ENCODE peak calls at places on chromosomes 4 and X, in eight cellular contexts. One of them, this sample, is unnamed.

GRCh38 chr4:119755599-119755998 is 127.0 kb upstream of the PDE5A start:
- DNase-seq in sigmoid colon: no peak
- DNase-seq in AG04450: no peak
- DNase-seq in breast epithelium: no peak
- DNase-seq in A549: no peak
- DNase-seq in suprapubic skin: no peak
- DNase-seq in cardiac muscle cell: no peak
- DNase-seq in left lung: no peak
- DNase-seq in this sample: no peak

GRCh38 chrX:128781506-128781905 is 729.3 kb upstream of the ACTRT1 start:
- DNase-seq in A549: peak; percentile 4
- DNase-seq in AG04450: no peak
- DNase-seq in breast epithelium: no peak
- DNase-seq in suprapubic skin: no peak
- DNase-seq in left lung: no peak
- DNase-seq in cardiac muscle cell: peak; percentile 2
- DNase-seq in sigmoid colon: no peak
- DNase-seq in this sample: no peak

GRCh38 chr4:174398728-174399127 is 115.0 kb downstream of the CEP44 start:
- DNase-seq in cardiac muscle cell: peak; percentile 68
- DNase-seq in sigmoid colon: no peak
- DNase-seq in A549: no peak
- DNase-seq in AG04450: peak; percentile 34
- DNase-seq in left lung: no peak
- DNase-seq in breast epithelium: no peak
- DNase-seq in suprapubic skin: no peak
- DNase-seq in this sample: no peak

GRCh38 chrX:32293962-32294708 is 917.2 kb downstream of the DMD start:
- DNase-seq in left lung: no peak
- DNase-seq in AG04450: no peak
- DNase-seq in A549: no peak
- DNase-seq in suprapubic skin: no peak
- DNase-seq in cardiac muscle cell: no peak
- DNase-seq in breast epithelium: no peak
- DNase-seq in sigmoid colon: no peak
- DNase-seq in this sample: no peak

GRCh38 chr4:61666248-61666647 is 466.1 kb downstream of the ADGRL3 start:
- DNase-seq in suprapubic skin: no peak
- DNase-seq in A549: no peak
- DNase-seq in breast epithelium: no peak
- DNase-seq in sigmoid colon: no peak
- DNase-seq in AG04450: no peak
- DNase-seq in cardiac muscle cell: no peak
- DNase-seq in left lung: no peak
- DNase-seq in this sample: no peak

GRCh38 chr4:36747277-36748129 is 466.1 kb downstream of the DTHD1 start:
- DNase-seq in AG04450: no peak
- DNase-seq in suprapubic skin: no peak
- DNase-seq in sigmoid colon: no peak
- DNase-seq in cardiac muscle cell: no peak
- DNase-seq in breast epithelium: no peak
- DNase-seq in left lung: no peak
- DNase-seq in A549: no peak
- DNase-seq in this sample: no peak

GRCh38 chr4:24266951-24267577 is 317.3 kb downstream of the DHX15 start:
- DNase-seq in left lung: no peak
- DNase-seq in cardiac muscle cell: peak; percentile 49
- DNase-seq in suprapubic skin: no peak
- DNase-seq in breast epithelium: no peak
- DNase-seq in A549: no peak
- DNase-seq in sigmoid colon: no peak
- DNase-seq in AG04450: no peak
- DNase-seq in this sample: no peak

GRCh38 chr4:23384741-23385140 is 505.1 kb downstream of the PPARGC1A start:
- DNase-seq in AG04450: no peak
- DNase-seq in breast epithelium: no peak
- DNase-seq in cardiac muscle cell: peak; percentile 6
- DNase-seq in suprapubic skin: no peak
- DNase-seq in sigmoid colon: no peak
- DNase-seq in A549: no peak
- DNase-seq in left lung: no peak
- DNase-seq in this sample: no peak

GRCh38 chr4:177484613-177485021 is 42.4 kb upstream of the AGA start:
- DNase-seq in breast epithelium: no peak
- DNase-seq in suprapubic skin: no peak
- DNase-seq in left lung: no peak
- DNase-seq in cardiac muscle cell: peak; percentile 85
- DNase-seq in sigmoid colon: no peak
- DNase-seq in A549: no peak
- DNase-seq in AG04450: peak; percentile 90
- DNase-seq in this sample: no peak

GRCh38 chrX:103554687-103555417 is 30.5 kb upstream of the TCEAL4 start:
- DNase-seq in cardiac muscle cell: peak; percentile 62
- DNase-seq in left lung: no peak
- DNase-seq in suprapubic skin: no peak
- DNase-seq in breast epithelium: peak; percentile 51
- DNase-seq in AG04450: peak; percentile 15
- DNase-seq in A549: no peak
- DNase-seq in sigmoid colon: peak; percentile 66
- DNase-seq in this sample: peak; percentile 26

GRCh38 chr4:147955827-147956565 is 224.1 kb downstream of the ARHGAP10 start:
- DNase-seq in suprapubic skin: no peak
- DNase-seq in breast epithelium: no peak
- DNase-seq in A549: no peak
- DNase-seq in AG04450: no peak
- DNase-seq in sigmoid colon: no peak
- DNase-seq in cardiac muscle cell: no peak
- DNase-seq in left lung: no peak
- DNase-seq in this sample: no peak
- H3K27ac ChIP-seq in suprapubic skin: peak overlapping the region; percentile 10
- H3K27ac ChIP-seq in breast epithelium: no peak overlapping the region
- H3K27ac ChIP-seq in A549: no peak overlapping the region
- H3K27ac ChIP-seq in AG04450: no peak overlapping the region
- H3K27ac ChIP-seq in sigmoid colon: peak overlapping the region; percentile 41
- H3K27ac ChIP-seq in cardiac muscle cell: no peak overlapping the region
- H3K27ac ChIP-seq in left lung: no peak overlapping the region
- H3K27ac ChIP-seq in this sample: no peak overlapping the region

DNA sequence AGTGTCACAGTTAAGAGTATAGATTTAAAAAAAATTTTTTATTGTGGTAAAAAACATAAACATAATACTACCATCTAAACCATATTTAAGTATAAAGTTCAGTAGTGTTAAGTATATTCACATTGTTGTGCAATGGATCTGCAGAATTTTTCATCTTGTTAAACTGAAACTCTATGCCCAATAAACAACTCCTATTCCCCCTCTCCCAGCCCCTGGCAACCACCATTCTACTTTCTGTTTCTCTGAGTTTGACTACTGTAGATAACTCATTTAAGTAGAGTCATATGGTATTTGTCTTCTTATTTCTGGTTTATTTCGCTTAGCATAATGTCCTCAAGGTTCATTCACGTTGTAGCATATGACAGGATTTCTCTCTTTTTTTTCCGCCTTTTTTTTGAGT is 112.4 kb downstream of the PTTG2 start:
- DNase-seq in breast epithelium: no peak
- DNase-seq in suprapubic skin: no peak
- DNase-seq in AG04450: no peak
- DNase-seq in cardiac muscle cell: no peak
- DNase-seq in A549: no peak
- DNase-seq in sigmoid colon: no peak
- DNase-seq in left lung: no peak
- DNase-seq in this sample: no peak
- H3K27ac ChIP-seq in breast epithelium: no peak overlapping the region
- H3K27ac ChIP-seq in suprapubic skin: no peak overlapping the region
- H3K27ac ChIP-seq in AG04450: no peak overlapping the region
- H3K27ac ChIP-seq in cardiac muscle cell: peak overlapping the region; percentile 20
- H3K27ac ChIP-seq in A549: no peak overlapping the region
- H3K27ac ChIP-seq in sigmoid colon: peak overlapping the region; percentile 55
- H3K27ac ChIP-seq in left lung: no peak overlapping the region
- H3K27ac ChIP-seq in this sample: no peak overlapping the region

DNA sequence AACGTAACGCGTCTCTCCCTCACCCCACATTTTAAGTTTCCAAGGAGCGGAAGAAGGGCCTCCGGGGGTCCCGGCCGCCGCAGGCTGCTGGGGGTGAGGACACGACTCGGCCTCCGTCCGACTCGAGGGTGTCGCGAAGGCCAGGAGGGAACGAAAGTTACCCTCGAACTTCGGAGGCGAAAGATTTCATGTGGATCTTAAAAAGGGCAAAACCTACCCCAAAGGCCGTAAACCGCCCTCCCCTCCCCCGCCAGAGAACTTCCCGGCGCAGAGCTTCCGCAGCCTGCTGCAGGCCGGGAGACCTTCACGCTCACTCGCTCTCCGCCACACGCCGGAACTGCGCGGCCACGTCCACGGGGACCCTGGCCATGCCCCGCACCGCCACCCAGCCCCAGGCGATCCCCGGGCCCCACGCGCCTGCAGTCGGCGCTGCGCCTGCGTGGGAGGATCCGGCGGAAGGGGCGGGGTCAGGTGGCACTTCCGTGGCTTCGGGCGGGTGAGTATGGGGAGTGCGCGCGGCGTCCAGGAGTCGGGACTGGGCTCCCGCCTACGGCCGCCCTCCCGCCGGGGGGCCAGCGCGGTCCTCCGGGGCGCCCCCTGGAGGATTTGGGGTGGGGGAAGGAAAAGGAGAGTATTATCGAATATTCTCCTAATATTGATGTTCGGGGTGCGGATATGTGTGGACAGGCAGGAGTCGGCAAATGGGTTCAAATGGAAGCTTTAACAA is at the start of gene MMAA:
- DNase-seq in left lung: peak; percentile 99
- DNase-seq in AG04450: peak; percentile 77
- DNase-seq in cardiac muscle cell: peak; percentile 96
- DNase-seq in breast epithelium: peak; percentile 88
- DNase-seq in A549: peak; percentile 74
- DNase-seq in sigmoid colon: peak; percentile 97
- DNase-seq in suprapubic skin: peak; percentile 96
- DNase-seq in this sample: peak; percentile 83
- H3K27ac ChIP-seq in left lung: peak within 1 kb of the TSS; percentile 94
- H3K27ac ChIP-seq in AG04450: peak within 1 kb of the TSS; percentile 88
- H3K27ac ChIP-seq in cardiac muscle cell: peak within 1 kb of the TSS; percentile 89
- H3K27ac ChIP-seq in breast epithelium: peak within 1 kb of the TSS; percentile 98
- H3K27ac ChIP-seq in A549: peak within 1 kb of the TSS; percentile 95
- H3K27ac ChIP-seq in sigmoid colon: peak within 1 kb of the TSS; percentile 94
- H3K27ac ChIP-seq in suprapubic skin: peak within 1 kb of the TSS; percentile 92
- H3K27ac ChIP-seq in this sample: peak within 1 kb of the TSS; percentile 86

GRCh38 chrX:69216911-69217310 is 51.7 kb upstream of the PJA1 start:
- DNase-seq in A549: no peak
- DNase-seq in suprapubic skin: no peak
- DNase-seq in AG04450: no peak
- DNase-seq in sigmoid colon: peak; percentile 78
- DNase-seq in left lung: no peak
- DNase-seq in cardiac muscle cell: no peak
- DNase-seq in breast epithelium: no peak
- DNase-seq in this sample: no peak

GRCh38 chrX:69215161-69215560 is 49.9 kb upstream of the PJA1 start:
- DNase-seq in A549: no peak
- DNase-seq in left lung: no peak
- DNase-seq in breast epithelium: no peak
- DNase-seq in sigmoid colon: no peak
- DNase-seq in suprapubic skin: no peak
- DNase-seq in cardiac muscle cell: no peak
- DNase-seq in AG04450: no peak
- DNase-seq in this sample: no peak

GRCh38 chrX:69214463-69214862 is 49.2 kb upstream of the PJA1 start:
- DNase-seq in AG04450: no peak
- DNase-seq in A549: no peak
- DNase-seq in cardiac muscle cell: no peak
- DNase-seq in breast epithelium: no peak
- DNase-seq in suprapubic skin: no peak
- DNase-seq in sigmoid colon: no peak
- DNase-seq in left lung: no peak
- DNase-seq in this sample: no peak

GRCh38 chrX:69218407-69218806 is 53.2 kb upstream of the PJA1 start:
- DNase-seq in breast epithelium: no peak
- DNase-seq in left lung: no peak
- DNase-seq in cardiac muscle cell: peak; percentile 20
- DNase-seq in AG04450: no peak
- DNase-seq in suprapubic skin: no peak
- DNase-seq in A549: no peak
- DNase-seq in sigmoid colon: no peak
- DNase-seq in this sample: no peak

GRCh38 chrX:69216446-69216845 is 51.2 kb upstream of the PJA1 start:
- DNase-seq in AG04450: no peak
- DNase-seq in suprapubic skin: no peak
- DNase-seq in cardiac muscle cell: no peak
- DNase-seq in A549: no peak
- DNase-seq in sigmoid colon: peak; percentile 53
- DNase-seq in left lung: no peak
- DNase-seq in breast epithelium: no peak
- DNase-seq in this sample: no peak
- H3K27ac ChIP-seq in AG04450: no peak overlapping the region
- H3K27ac ChIP-seq in suprapubic skin: no peak overlapping the region
- H3K27ac ChIP-seq in cardiac muscle cell: no peak overlapping the region
- H3K27ac ChIP-seq in A549: no peak overlapping the region
- H3K27ac ChIP-seq in sigmoid colon: no peak overlapping the region
- H3K27ac ChIP-seq in left lung: no peak overlapping the region
- H3K27ac ChIP-seq in breast epithelium: no peak overlapping the region
- H3K27ac ChIP-seq in this sample: no peak overlapping the region

DNA sequence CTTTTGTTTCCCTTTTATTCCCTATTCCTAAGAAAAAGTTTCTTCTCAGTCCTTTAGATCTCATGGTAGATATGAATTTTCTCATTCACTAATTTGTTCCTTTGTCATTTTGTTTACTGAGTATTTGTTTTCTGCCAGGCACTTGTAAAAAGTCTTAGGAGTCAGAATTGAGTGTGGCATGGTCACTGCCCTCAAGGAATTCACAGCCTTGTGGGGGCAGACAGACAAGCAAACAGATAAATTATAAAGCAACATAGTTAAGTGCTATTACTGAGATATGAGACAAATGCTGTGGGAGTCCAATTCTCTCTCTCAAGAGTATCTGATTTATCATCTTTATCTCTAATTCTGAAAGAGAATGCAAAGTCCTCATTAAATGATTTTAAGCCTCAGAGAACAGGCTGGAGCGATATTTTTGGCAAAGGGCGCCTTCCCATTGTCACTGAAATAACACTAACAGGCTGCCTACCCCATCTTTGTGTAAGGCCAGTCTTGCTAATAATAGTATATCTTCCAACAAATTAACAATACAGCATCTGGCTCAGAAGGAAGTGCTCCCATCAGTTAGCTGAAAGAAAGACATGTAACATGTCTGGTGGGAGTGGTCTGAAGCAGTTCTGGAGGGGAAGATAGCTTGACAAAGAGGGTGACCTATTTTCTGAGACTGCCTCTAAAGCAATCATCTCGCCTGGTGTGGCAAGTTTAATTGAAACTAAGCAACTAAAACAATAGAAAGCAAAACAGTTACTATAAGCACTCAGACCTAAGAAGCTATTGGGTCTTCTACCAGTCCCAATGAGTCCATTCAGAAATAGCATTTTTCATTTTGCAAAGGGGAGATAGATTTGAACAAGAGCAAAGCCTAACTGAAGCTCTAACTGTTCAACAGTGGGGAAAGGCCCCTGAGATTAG is 61.4 kb upstream of the AMOT start:
- DNase-seq in cardiac muscle cell: no peak
- DNase-seq in A549: no peak
- DNase-seq in suprapubic skin: no peak
- DNase-seq in left lung: no peak
- DNase-seq in AG04450: no peak
- DNase-seq in sigmoid colon: no peak
- DNase-seq in breast epithelium: no peak
- DNase-seq in this sample: no peak
- H3K27ac ChIP-seq in cardiac muscle cell: no peak overlapping the region
- H3K27ac ChIP-seq in A549: no peak overlapping the region
- H3K27ac ChIP-seq in suprapubic skin: no peak overlapping the region
- H3K27ac ChIP-seq in left lung: no peak overlapping the region
- H3K27ac ChIP-seq in AG04450: no peak overlapping the region
- H3K27ac ChIP-seq in sigmoid colon: no peak overlapping the region
- H3K27ac ChIP-seq in breast epithelium: no peak overlapping the region
- H3K27ac ChIP-seq in this sample: no peak overlapping the region

This sample was measured in substantia nigra.